ENCODE peak calls at places on chromosomes 5 and 9, in eight cellular contexts. Y is spleen, E is astrocyte of the spinal cord, R is lung, B is fibroblast of pulmonary artery, G is kidney epithelial cell, X is H1, N is left ventricle myocardium inferior. W is an unnamed sample.

GRCh38 chr5:134647750-134648424 is 698 bp upstream of the SEC24A start:
- DNase-seq in Y (no peak), E (peak), R (peak), B (peak), G (no peak), X (no peak), N (no peak), W (peak)

GRCh38 chr5:133265257-133265656 is 213.4 kb downstream of the HSPA4 start:
- DNase-seq in Y (no peak), E (no peak), R (no peak), B (no peak), G (no peak), X (no peak), N (no peak), W (no peak)

GRCh38 chr5:137078171-137078665 is 420.9 kb downstream of the SPOCK1 start:
- DNase-seq in Y (no peak), E (peak), R (no peak), B (no peak), G (peak), X (no peak), N (no peak), W (no peak)

GRCh38 chr5:127887282-127887681 is 184.1 kb downstream of the CCDC192 start:
- DNase-seq in Y (no peak), E (no peak), R (no peak), B (peak), G (no peak), X (no peak), N (no peak), W (no peak)

GRCh38 chr5:120457839-120458507 is 6.1 kb upstream of the PRR16 start:
- DNase-seq in Y (peak), E (peak), R (peak), B (peak), G (no peak), X (peak), N (peak), W (no peak)

GRCh38 chr9:136546697-136547481 is 1.0 kb upstream of the NOTCH1 start:
- DNase-seq in Y (no peak), E (no peak), R (peak), B (peak), G (no peak), X (no peak), N (peak), W (no peak)

GRCh38 chr5:52822437-52822836 is 34.7 kb downstream of the ITGA1 start:
- DNase-seq in Y (peak), E (no peak), R (no peak), B (no peak), G (no peak), X (no peak), N (peak), W (no peak)

GRCh38 chr9:71910602-71911060 is 362 bp downstream of the ABHD17B start:
- DNase-seq in Y (no peak), E (no peak), R (no peak), B (no peak), G (no peak), X (no peak), N (no peak), W (no peak)

GRCh38 chr9:3989915-3990314 is 310.0 kb downstream of the GLIS3 start:
- DNase-seq in Y (no peak), E (no peak), R (no peak), B (no peak), G (no peak), X (no peak), N (no peak), W (no peak)
- TF ChIP-seq CTCF in Y (no peak), E (no peak), R (no peak), B (no peak), G (no peak), X (no peak), N (no peak), W (no peak)

DNA sequence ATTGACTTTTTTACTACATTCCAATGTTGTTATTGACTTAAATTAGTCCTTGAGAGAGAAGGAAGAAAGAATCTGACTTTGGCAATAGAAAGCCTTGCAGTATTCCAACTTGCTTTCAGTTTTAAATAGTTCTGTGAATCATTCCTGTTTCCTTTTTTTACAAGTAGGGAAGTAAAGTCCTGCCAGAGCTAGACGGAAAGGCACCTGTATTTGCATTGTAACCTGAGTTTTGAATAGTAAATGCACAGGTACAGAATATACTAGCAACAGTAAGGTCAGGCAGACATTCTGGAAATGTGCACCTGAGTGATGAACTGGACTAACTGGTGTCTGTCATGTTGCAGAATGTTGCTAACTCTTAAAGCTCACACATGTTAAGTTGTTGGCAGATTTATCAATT is 100.9 kb downstream of the PRKACG start:
- DNase-seq in Y (no peak), E (no peak), R (no peak), B (no peak), G (no peak), X (no peak), N (no peak), W (no peak)
- H3K4me3 ChIP-seq in Y (no peak), E (no peak), R (no peak), B (no peak), G (no peak), X (no peak), N (no peak), W (no peak)

DNA sequence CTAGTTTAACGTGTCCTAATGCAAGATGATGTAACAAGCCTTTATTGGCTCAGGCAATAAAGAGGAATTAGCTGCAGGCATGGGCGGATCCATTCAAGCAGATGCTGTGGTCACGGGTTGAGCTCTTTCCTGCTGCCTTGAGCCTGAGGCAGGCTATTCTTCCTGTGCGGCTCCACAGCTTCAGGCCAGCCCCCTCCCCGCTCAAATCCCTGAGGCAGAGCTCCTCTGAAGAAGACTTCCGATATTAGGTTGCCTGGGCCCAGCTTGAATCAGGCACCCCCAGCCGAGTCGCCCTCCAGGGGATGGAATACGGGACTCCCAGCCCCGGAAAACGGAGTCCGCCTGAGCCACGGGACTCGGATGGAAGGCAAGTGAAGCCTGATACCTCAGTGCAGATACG is 95.0 kb upstream of the RUFY1 start:
- DNase-seq in Y (peak), E (no peak), R (no peak), B (no peak), G (no peak), X (no peak), N (no peak), W (no peak)
- TF ChIP-seq CTCF in Y (no peak), E (no peak), R (no peak), B (no peak), G (no peak), X (no peak), N (no peak), W (no peak)

GRCh38 chr5:115842952-115843351 is 1.2 kb downstream of the AP3S1 start:
- DNase-seq in Y (no peak), E (peak), R (no peak), B (no peak), G (no peak), X (no peak), N (no peak), W (no peak)

GRCh38 chr5:115841382-115842088 is at the start of the genes AP3S1 and ATG12:
- DNase-seq in Y (peak), E (peak), R (peak), B (peak), G (peak), X (peak), N (peak), W (peak)

GRCh38 chr5:115842089-115842881 is 550 bp downstream of the AP3S1 start:
- DNase-seq in Y (no peak), E (peak), R (no peak), B (peak), G (no peak), X (no peak), N (no peak), W (no peak)

GRCh38 chr5:115844321-115844817 is 2.6 kb downstream of the AP3S1 start:
- DNase-seq in Y (no peak), E (peak), R (no peak), B (no peak), G (no peak), X (no peak), N (no peak), W (no peak)

GRCh38 chr5:115843444-115844130 is 1.9 kb downstream of the AP3S1 start:
- DNase-seq in Y (no peak), E (no peak), R (no peak), B (no peak), G (no peak), X (no peak), N (no peak), W (no peak)
- H3K4me3 ChIP-seq in Y (no peak), E (peak), R (no peak), B (peak), G (no peak), X (no peak), N (peak), W (peak)

GRCh38 chr9:82570226-82570625 is 492.7 kb downstream of the RASEF start:
- DNase-seq in Y (no peak), E (no peak), R (no peak), B (no peak), G (no peak), X (no peak), N (no peak), W (no peak)
- TF ChIP-seq CTCF in Y (no peak), E (peak), R (no peak), B (no peak), G (no peak), X (no peak), N (no peak), W (no peak)